ENCODE peak calls at places on chromosomes 4 and X, in five cellular contexts. R, Z, U, B and N are unnamed samples.

GRCh38 chr4:102263024-102263787 is 82.1 kb downstream of the SLC39A8 start:
- DNase-seq in U (peak), R (peak), B (peak), Z (peak), N (no peak)

GRCh38 chrX:154372612-154373022 is 1.8 kb downstream of the FLNA start:
- DNase-seq in U (no peak), R (no peak), Z (no peak), B (no peak), N (peak)

GRCh38 chr4:6873792-6874461 is 35.7 kb upstream of the TBC1D14 start:
- DNase-seq in R (peak), B (peak), U (peak), Z (peak), N (peak)

GRCh38 chrX:46250151-46250550 is 295.1 kb downstream of the ZNF674 start:
- DNase-seq in U (no peak), R (no peak), Z (no peak), B (no peak), N (no peak)

GRCh38 chrX:49193542-49193964 is 6.4 kb downstream of the SYP start:
- DNase-seq in R (no peak), B (no peak), Z (no peak), U (no peak), N (no peak)

GRCh38 chrX:49273181-49273727 is 3.7 kb downstream of the PPP1R3F start:
- DNase-seq in U (no peak), Z (no peak), R (no peak), B (no peak), N (peak)

GRCh38 chr4:126264839-126265238 is 950.1 kb downstream of the FAT4 start:
- DNase-seq in U (no peak), Z (no peak), B (no peak), R (no peak), N (peak)

GRCh38 chrX:24672701-24673190 is 21.0 kb upstream of the POLA1 start:
- DNase-seq in B (peak), U (no peak), Z (peak), R (no peak), N (no peak)

GRCh38 chr4:186039697-186040096 is 29.3 kb upstream of the TLR3 start:
- DNase-seq in R (no peak), Z (no peak), B (no peak), U (no peak), N (no peak)

GRCh38 chr4:41613782-41614181 is 75.8 kb downstream of the LIMCH1 start:
- DNase-seq in Z (no peak), U (no peak), B (no peak), R (no peak), N (no peak)

GRCh38 chr4:106365613-106366012 is 3.0 kb downstream of the GIMD1 start:
- DNase-seq in Z (peak), U (no peak), R (no peak), B (no peak), N (no peak)

GRCh38 chrX:11151799-11152591 is 40.9 kb downstream of the HCCS start:
- DNase-seq in R (no peak), Z (no peak), U (no peak), B (no peak), N (no peak)

GRCh38 chr4:11424000-11424399 is 4.7 kb downstream of the HS3ST1 start:
- DNase-seq in B (peak), R (peak), U (peak), Z (peak), N (no peak)

GRCh38 chr4:159117968-159118367 is 15.1 kb downstream of the RAPGEF2 start:
- DNase-seq in R (no peak), Z (no peak), B (no peak), U (no peak), N (no peak)

GRCh38 chr4:140943887-140944515 is 187.8 kb upstream of the TBC1D9 start:
- DNase-seq in U (no peak), Z (no peak), B (no peak), R (no peak), N (no peak)

GRCh38 chr4:113811329-113811728 is 49.8 kb upstream of the CAMK2D start:
- DNase-seq in Z (no peak), U (no peak), R (no peak), B (no peak), N (no peak)

GRCh38 chr4:26457412-26457811 is 32.9 kb downstream of the CCKAR start:
- DNase-seq in U (no peak), R (no peak), B (no peak), Z (no peak), N (no peak)
- H3K4me2 ChIP-seq in U (no peak), R (no peak), B (no peak), Z (no peak), N (no peak)

GRCh38 chr4:155526452-155527169 is 140.0 kb upstream of the GUCY1A1 start:
- DNase-seq in Z (peak), U (no peak), R (no peak), B (no peak), N (no peak)
- H3K4me2 ChIP-seq in Z (peak), U (no peak), R (no peak), B (no peak), N (peak)

DNA sequence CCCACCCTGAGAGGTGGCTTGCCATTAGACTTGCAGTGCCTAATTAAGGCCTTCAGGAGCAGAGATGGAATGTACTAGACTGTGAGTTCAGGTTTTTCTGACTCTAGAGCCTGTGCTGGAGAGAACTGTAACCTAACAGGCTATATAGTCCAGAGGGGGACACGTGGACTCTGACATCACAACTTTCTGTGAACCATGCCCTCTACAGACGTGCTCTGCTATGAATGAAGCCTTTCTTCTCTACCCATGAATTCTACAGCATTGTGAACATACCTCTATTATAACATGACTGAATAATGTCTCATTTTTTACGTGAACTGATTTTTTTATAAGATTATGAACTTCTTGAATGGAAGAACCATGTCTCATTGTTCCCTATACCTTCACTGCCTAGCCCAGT is 68.8 kb downstream of the EVC2 start:
- DNase-seq in U (no peak), R (no peak), B (no peak), Z (no peak), N (no peak)
- H3K4me2 ChIP-seq in U (no peak), R (no peak), B (no peak), Z (no peak), N (peak)

GRCh38 chr4:25908491-25908901 is 5.5 kb upstream of the SMIM20 start:
- DNase-seq in U (no peak), R (no peak), Z (peak), B (no peak), N (peak)
- H3K4me2 ChIP-seq in U (no peak), R (peak), Z (no peak), B (no peak), N (peak)

GRCh38 chr4:98517444-98518021 is 140.9 kb downstream of the TSPAN5 start:
- DNase-seq in U (no peak), B (no peak), Z (no peak), R (no peak), N (no peak)
- H3K4me2 ChIP-seq in U (no peak), B (no peak), Z (peak), R (peak), N (peak)

GRCh38 chrX:12446342-12447075 is 308.2 kb downstream of the FRMPD4 start:
- DNase-seq in B (no peak), U (no peak), R (no peak), Z (no peak), N (no peak)
- H3K4me2 ChIP-seq in B (no peak), U (no peak), R (no peak), Z (no peak), N (peak)

GRCh38 chrX:150227873-150228272 is 135.2 kb upstream of the MAMLD1 start:
- DNase-seq in B (no peak), Z (no peak), R (no peak), U (no peak), N (no peak)

GRCh38 chrX:150225756-150226155 is 137.4 kb upstream of the MAMLD1 start:
- DNase-seq in Z (no peak), R (no peak), U (no peak), B (no peak), N (peak)

GRCh38 chrX:150229030-150229429 is 134.1 kb upstream of the MAMLD1 start:
- DNase-seq in U (no peak), B (no peak), Z (no peak), R (no peak), N (no peak)

GRCh38 chrX:150226223-150226965 is 136.7 kb upstream of the MAMLD1 start:
- DNase-seq in U (no peak), R (no peak), Z (no peak), B (no peak), N (no peak)

GRCh38 chrX:150227321-150227860 is 135.7 kb upstream of the MAMLD1 start:
- DNase-seq in R (no peak), Z (no peak), B (no peak), U (no peak), N (no peak)
- H3K4me2 ChIP-seq in R (no peak), Z (no peak), B (no peak), U (no peak), N (no peak)

GRCh38 chr4:148118179-148118578 is 324.0 kb downstream of the NR3C2 start:
- DNase-seq in Z (no peak), B (no peak), U (no peak), R (no peak), N (no peak)
- H3K4me2 ChIP-seq in Z (no peak), B (no peak), U (no peak), R (no peak), N (no peak)